ENCODE peak calls at places on chromosomes 6 and 20, in four cellular contexts. A, B, J and W are unnamed samples.

GRCh38 chr6:108896111-108896661 is 48.0 kb downstream of the ARMC2 start:
- DNase-seq in J (no peak), B (no peak), A (peak), W (peak)

GRCh38 chr6:5403619-5404018 is 142.3 kb downstream of the FARS2 start:
- DNase-seq in B (no peak), J (no peak), A (peak), W (no peak)

GRCh38 chr6:42532038-42532669 is 31.7 kb upstream of the UBR2 start:
- DNase-seq in J (no peak), B (peak), A (peak), W (no peak)

GRCh38 chr20:17612975-17613327 is 43.1 kb downstream of the DSTN start:
- DNase-seq in A (no peak), B (no peak), J (no peak), W (no peak)

GRCh38 chr6:27237089-27237723 is 10.3 kb upstream of the PRSS16 start:
- DNase-seq in B (no peak), A (peak), J (peak), W (no peak)

GRCh38 chr6:26041946-26042345 is 45.3 kb upstream of the HFE start:
- DNase-seq in J (no peak), A (no peak), B (no peak), W (no peak)

GRCh38 chr20:59518881-59519706 is 85.2 kb upstream of the PHACTR3 start:
- DNase-seq in B (peak), J (peak), A (peak), W (no peak)

GRCh38 chr20:6007529-6008103 is 46.2 kb downstream of the LRRN4 start:
- DNase-seq in J (no peak), A (no peak), B (no peak), W (no peak)

GRCh38 chr6:8182857-8183256 is 80.5 kb upstream of the EEF1E1 start:
- DNase-seq in A (no peak), J (no peak), B (no peak), W (no peak)